ENCODE peak calls at places on chromosomes 3 and 15, in seven cellular contexts. K, F, E, S, Y, T and W are unnamed samples.

GRCh38 chr3:181838940-181839914 is 127.5 kb downstream of the SOX2 start:
- DNase-seq in T (no peak), F (no peak), S (no peak), K (peak; percentile 8), Y (no peak), E (no peak), W (no peak)

GRCh38 chr3:31981206-31982181 is at the start of the genes OSBPL10 and ZNF860:
- DNase-seq in T (peak; percentile 96), Y (peak; percentile 92), S (peak; percentile 53), E (peak; percentile 94), K (peak; percentile 87), F (peak; percentile 87), W (peak; percentile 58)

GRCh38 chr3:152328841-152329240 is 60.1 kb downstream of the MBNL1 start:
- DNase-seq in T (no peak), Y (no peak), S (peak; percentile 54), E (no peak), F (no peak), K (no peak), W (no peak)

GRCh38 chr3:142628806-142629205 is 32.6 kb downstream of the PLS1 start:
- DNase-seq in Y (no peak), K (no peak), F (no peak), S (no peak), E (no peak), T (no peak), W (no peak)

GRCh38 chr15:81254277-81255265 is 57.9 kb downstream of the IL16 start:
- DNase-seq in T (no peak), Y (no peak), F (no peak), S (no peak), E (peak; percentile 79), K (no peak), W (no peak)

GRCh38 chr3:10185804-10186762 is 21.4 kb downstream of the IRAK2 start:
- DNase-seq in T (no peak), F (no peak), E (no peak), Y (no peak), K (no peak), S (no peak), W (no peak)

GRCh38 chr15:49323207-49323606 is 99.8 kb upstream of the FGF7 start:
- DNase-seq in E (no peak), T (no peak), Y (no peak), F (no peak), S (no peak), K (no peak), W (no peak)

GRCh38 chr15:95930659-95931375 is 399.7 kb upstream of the NR2F2 start:
- DNase-seq in K (no peak), F (no peak), T (no peak), E (no peak), Y (no peak), S (no peak), W (peak; percentile 97)

GRCh38 chr3:125050486-125051172 is 5.2 kb downstream of the HEG1 start:
- DNase-seq in K (no peak), F (no peak), E (no peak), T (no peak), S (no peak), Y (no peak), W (no peak)

GRCh38 chr15:31238906-31239305 is 87.7 kb upstream of the KLF13 start:
- DNase-seq in Y (no peak), S (no peak), E (no peak), T (peak; percentile 20), F (no peak), K (no peak), W (no peak)

GRCh38 chr3:169116056-169116693 is 547.3 kb downstream of the MECOM start:
- DNase-seq in E (no peak), K (no peak), T (no peak), F (no peak), Y (no peak), S (no peak), W (no peak)

GRCh38 chr15:40338041-40338657 is 2.6 kb downstream of the CCDC9B start:
- DNase-seq in E (no peak), T (peak; percentile 86), Y (peak; percentile 90), S (peak; percentile 72), F (peak; percentile 93), K (peak; percentile 63), W (peak; percentile 87)

GRCh38 chr3:105431171-105431570 is 64.5 kb downstream of the ALCAM start:
- DNase-seq in Y (no peak), F (no peak), K (no peak), T (no peak), S (no peak), E (no peak), W (no peak)

GRCh38 chr3:112042842-112043280 is 8.3 kb downstream of the TMPRSS7 start:
- DNase-seq in K (no peak), Y (no peak), F (no peak), E (peak; percentile 31), T (no peak), S (no peak), W (no peak)

GRCh38 chr3:168096210-168096795 is 579 bp upstream of the GOLIM4 start:
- DNase-seq in S (peak; percentile 67), T (no peak), F (no peak), K (peak; percentile 74), Y (peak; percentile 66), E (peak; percentile 94), W (peak; percentile 82)

GRCh38 chr3:10703875-10704274 is 112.2 kb upstream of the SLC6A11 start:
- DNase-seq in T (no peak), F (peak; percentile 66), K (no peak), S (no peak), E (no peak), Y (no peak), W (peak; percentile 19)

GRCh38 chr3:133591271-133591742 is 17.8 kb downstream of the CDV3 start:
- DNase-seq in F (no peak), Y (no peak), S (no peak), T (no peak), E (no peak), K (no peak), W (no peak)

GRCh38 chr15:33934896-33935295 is 33.4 kb upstream of the CHRM5 start:
- DNase-seq in F (no peak), Y (no peak), T (no peak), E (no peak), K (no peak), S (no peak), W (no peak)

GRCh38 chr15:75198560-75199346 is 2.9 kb upstream of the C15orf39 start:
- DNase-seq in S (no peak), K (no peak), E (no peak), Y (peak; percentile 61), F (no peak), T (no peak), W (peak; percentile 57)

GRCh38 chr15:33089878-33090757 is 104.4 kb downstream of the FMN1 start:
- DNase-seq in E (no peak), F (no peak), K (no peak), S (no peak), Y (no peak), T (no peak), W (peak; percentile 83)

GRCh38 chr3:14440168-14440518 is 37.7 kb downstream of the SLC6A6 start:
- DNase-seq in E (no peak), T (no peak), F (no peak), K (no peak), S (no peak), Y (no peak), W (peak; percentile 43)

GRCh38 chr3:129651316-129652202 is 45.1 kb upstream of the PLXND1 start:
- DNase-seq in Y (no peak), S (peak; percentile 53), K (no peak), F (no peak), T (no peak), E (no peak), W (peak; percentile 95)

GRCh38 chr3:55639886-55640765 is 153.0 kb upstream of the WNT5A start:
- DNase-seq in F (no peak), K (no peak), T (no peak), E (no peak), Y (no peak), S (no peak), W (no peak)

GRCh38 chr3:109195812-109196211 is 59.3 kb downstream of the C3orf85 start:
- DNase-seq in F (no peak), Y (no peak), K (no peak), S (peak; percentile 20), E (no peak), T (no peak), W (no peak)

GRCh38 chr3:50479523-50479922 is 23.9 kb downstream of the CACNA2D2 start:
- DNase-seq in F (no peak), E (no peak), S (no peak), T (no peak), Y (no peak), K (no peak), W (no peak)

DNA sequence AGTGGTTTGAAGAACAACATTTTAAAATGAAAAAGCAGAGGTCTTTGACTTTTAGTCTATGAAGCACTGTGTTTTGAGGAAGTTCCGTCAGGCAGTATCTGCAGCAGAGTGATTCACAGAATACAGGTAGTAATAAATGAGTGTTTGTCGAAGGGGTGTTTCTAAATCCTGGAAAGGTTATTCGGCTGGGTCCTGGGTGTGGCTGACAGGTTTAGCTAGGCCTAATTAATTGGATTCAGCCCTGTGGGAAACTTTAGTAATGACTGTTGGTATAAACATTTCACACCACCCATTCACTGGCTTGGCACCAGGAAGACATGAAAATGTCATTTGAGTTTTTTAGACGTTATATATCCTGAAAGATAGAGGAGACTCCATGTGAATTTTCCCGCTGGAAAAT is 51.3 kb downstream of the TIPARP start:
- DNase-seq in T (no peak), K (no peak), F (no peak), Y (no peak), E (no peak), S (no peak), W (no peak)
- H3K4me1 ChIP-seq in T (no peaks in the 10 kb centered on the region), K (no peaks in the 10 kb centered on the region), F (no peaks in the 10 kb centered on the region), Y (no peaks in the 10 kb centered on the region), E (no peaks in the 10 kb centered on the region), S (peaks cover 19% of the 10 kb centered on the region), W (peaks cover 13% of the 10 kb centered on the region)

GRCh38 chr3:45868213-45868612 is 18.1 kb upstream of the CCR9 start:
- DNase-seq in Y (no peak), S (no peak), K (no peak), F (no peak), E (no peak), T (no peak), W (no peak)
- H3K27ac ChIP-seq in Y (no peak overlapping the region), S (no peak overlapping the region), K (no peak overlapping the region), F (no peak overlapping the region), E (no peak overlapping the region), T (no peak overlapping the region), W (no peak overlapping the region)

DNA sequence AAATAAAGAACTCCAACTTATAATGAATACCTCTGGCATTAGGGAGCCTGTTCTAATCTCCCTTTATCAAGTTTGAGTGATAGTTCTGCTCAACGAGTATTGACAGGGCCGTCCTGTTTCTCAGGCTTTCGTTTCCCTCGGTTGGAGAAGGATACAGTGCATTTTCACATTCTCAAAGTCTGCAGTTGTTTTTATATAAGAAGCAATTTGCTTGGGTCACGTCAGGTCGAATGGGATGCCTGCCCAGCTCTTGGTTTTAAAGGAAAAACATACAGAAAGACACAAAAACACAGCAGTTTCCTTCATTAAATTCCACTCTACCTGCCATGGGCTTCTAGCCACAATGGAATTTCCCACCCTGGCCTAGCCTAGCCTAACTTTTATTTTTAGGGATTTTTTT is 366.3 kb downstream of the TIGIT start:
- DNase-seq in F (no peak), Y (no peak), S (no peak), E (no peak), K (no peak), T (no peak), W (peak; percentile 45)
- H3K4me3 ChIP-seq in F (no peak overlapping the region), Y (no peak overlapping the region), S (no peak overlapping the region), E (no peak overlapping the region), K (no peak overlapping the region), T (no peak overlapping the region), W (no peak overlapping the region)

DNA sequence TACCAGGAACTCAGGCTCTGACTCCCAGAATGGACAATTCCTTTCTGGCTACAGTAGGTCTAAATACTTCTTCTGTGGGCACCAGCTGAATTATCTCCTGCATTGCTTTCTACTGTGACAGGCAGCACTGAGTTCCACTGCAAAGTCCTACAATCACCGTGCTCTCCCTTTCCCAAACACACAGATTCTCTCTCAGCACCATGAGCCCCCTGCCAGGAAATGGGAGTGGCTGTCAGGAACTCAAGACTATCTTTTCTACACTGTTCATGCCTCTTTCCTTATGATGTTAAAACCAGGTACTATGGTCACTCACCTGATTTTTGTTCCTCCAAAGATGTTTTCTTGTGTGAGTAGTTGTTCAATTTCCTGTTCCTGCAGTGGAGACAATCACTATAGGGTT is 383.4 kb downstream of the EPHA6 start:
- DNase-seq in K (no peak), T (no peak), F (no peak), S (no peak), E (no peak), Y (no peak), W (no peak)
- H3K4me1 ChIP-seq in K (no peaks in the 10 kb centered on the region), T (no peaks in the 10 kb centered on the region), F (no peaks in the 10 kb centered on the region), S (no peaks in the 10 kb centered on the region), E (no peaks in the 10 kb centered on the region), Y (no peaks in the 10 kb centered on the region), W (no peaks in the 10 kb centered on the region)